ENCODE peak calls at places on chromosomes 6 and 20, in nine cellular contexts. Q, E, A, N, O, V, S, J and P are unnamed samples.
A peak's percentile ranks its signal among the peaks of the same experiment; 100 is the strongest.

GRCh38 chr6:111250743-111251406 is 163.6 kb downstream of the SLC16A10 start:
- DNase-seq in Q (no peak), E (no peak), A (no peak), N (no peak), O (no peak), V (no peak), S (no peak), J (no peak), P (no peak)

GRCh38 chr6:88008821-88009220 is 38.8 kb upstream of the SPACA1 start:
- DNase-seq in Q (no peak), E (no peak), A (no peak), N (no peak), O (no peak), V (no peak), S (no peak), J (no peak), P (peak; percentile 38)

GRCh38 chr6:128919831-128920230 is 36.9 kb downstream of the LAMA2 start:
- DNase-seq in Q (no peak), E (no peak), A (no peak), N (no peak), O (no peak), V (no peak), S (no peak), J (no peak), P (no peak)

GRCh38 chr6:96939019-96939805 is 14.7 kb downstream of the KLHL32 start:
- DNase-seq in Q (no peak), E (peak; percentile 25), A (peak; percentile 21), N (no peak), O (peak; percentile 64), V (no peak), S (no peak), J (no peak), P (peak; percentile 88)

GRCh38 chr20:47252879-47253307 is 103.6 kb downstream of the ZMYND8 start:
- DNase-seq in Q (peak; percentile 24), E (no peak), A (no peak), N (no peak), O (no peak), V (no peak), S (no peak), J (no peak), P (no peak)

GRCh38 chr20:7667194-7667593 is 273.1 kb downstream of the HAO1 start:
- DNase-seq in Q (no peak), E (no peak), A (no peak), N (no peak), O (peak; percentile 43), V (no peak), S (no peak), J (no peak), P (peak; percentile 90)

GRCh38 chr20:62439218-62439617 is 11.9 kb upstream of the RBBP8NL start:
- DNase-seq in Q (no peak), E (no peak), A (no peak), N (no peak), O (no peak), V (no peak), S (peak; percentile 34), J (no peak), P (no peak)

GRCh38 chr6:99022039-99022609 is 74.4 kb upstream of the FBXL4 start:
- DNase-seq in Q (no peak), E (no peak), A (no peak), N (peak; percentile 9), O (no peak), V (no peak), S (no peak), J (no peak), P (no peak)

GRCh38 chr6:19587238-19587942 is 249.8 kb upstream of the ID4 start:
- DNase-seq in Q (no peak), E (no peak), A (no peak), N (no peak), O (no peak), V (no peak), S (peak; percentile 85), J (no peak), P (no peak)

GRCh38 chr6:52672422-52673025 is 1.6 kb downstream of the TMEM14A start:
- DNase-seq in Q (peak; percentile 82), E (no peak), A (no peak), N (no peak), O (no peak), V (no peak), S (no peak), J (no peak), P (peak; percentile 86)

GRCh38 chr6:20703049-20703448 is 168.8 kb downstream of the CDKAL1 start:
- DNase-seq in Q (no peak), E (no peak), A (no peak), N (no peak), O (no peak), V (no peak), S (no peak), J (no peak), P (no peak)

GRCh38 chr20:44733341-44734069 is 12.2 kb upstream of the KCNK15 start:
- DNase-seq in Q (peak; percentile 70), E (peak; percentile 76), A (peak; percentile 71), N (peak; percentile 69), O (peak; percentile 81), V (peak; percentile 77), S (peak; percentile 68), J (peak; percentile 68), P (peak; percentile 54)

GRCh38 chr6:100202417-100203194 is 208.6 kb upstream of the MCHR2 start:
- DNase-seq in Q (no peak), E (no peak), A (no peak), N (no peak), O (peak; percentile 94), V (no peak), S (no peak), J (no peak), P (peak; percentile 89)

GRCh38 chr6:4300917-4301316 is 165.5 kb upstream of the ECI2 start:
- DNase-seq in Q (no peak), E (no peak), A (no peak), N (no peak), O (no peak), V (no peak), S (no peak), J (no peak), P (no peak)

GRCh38 chr6:15066433-15067337 is 179.2 kb upstream of the JARID2 start:
- DNase-seq in Q (no peak), E (peak; percentile 28), A (no peak), N (peak; percentile 54), O (peak; percentile 76), V (peak; percentile 75), S (no peak), J (no peak), P (peak; percentile 98)

DNA sequence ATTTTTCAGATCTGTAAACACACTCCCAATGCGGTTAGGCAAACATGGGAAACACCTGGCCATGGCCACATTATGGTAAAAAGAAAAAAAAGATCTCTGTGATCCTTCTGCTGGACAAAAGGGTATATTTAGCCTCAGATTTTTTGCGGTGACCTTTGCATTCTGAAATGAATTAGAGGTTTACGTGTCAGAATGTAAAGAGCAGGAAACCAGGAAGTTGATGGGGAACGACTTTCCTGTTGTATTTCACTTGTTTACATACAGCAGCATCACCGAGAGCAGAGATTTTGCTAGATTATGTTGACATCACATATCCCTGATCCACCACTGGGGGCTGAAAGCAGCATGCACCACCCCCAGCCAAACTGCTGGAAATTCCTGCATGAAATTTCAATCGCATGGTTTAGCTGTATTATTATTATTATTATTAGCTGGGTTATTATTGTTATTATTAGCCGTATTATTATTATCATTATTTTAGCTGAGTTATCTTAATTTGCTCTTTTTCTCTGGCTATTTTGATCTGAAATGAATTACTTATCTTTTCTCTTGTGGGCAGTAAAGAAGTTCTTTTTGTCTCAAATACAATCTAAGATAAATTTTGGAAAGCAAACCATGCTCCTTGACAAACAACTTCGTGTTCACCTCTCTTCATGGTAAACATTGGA is 189.4 kb downstream of the ZFP64 start:
- DNase-seq in Q (no peak), E (no peak), A (peak; percentile 54), N (no peak), O (peak; percentile 24), V (no peak), S (peak; percentile 25), J (no peak), P (no peak)
- TF ChIP-seq CTCF in Q (no peak), E (no peak), A (peak; percentile 20), N (no peak), O (peak; percentile 12), V (no peak), S (peak; percentile 34), J (no peak), P (no peak)

DNA sequence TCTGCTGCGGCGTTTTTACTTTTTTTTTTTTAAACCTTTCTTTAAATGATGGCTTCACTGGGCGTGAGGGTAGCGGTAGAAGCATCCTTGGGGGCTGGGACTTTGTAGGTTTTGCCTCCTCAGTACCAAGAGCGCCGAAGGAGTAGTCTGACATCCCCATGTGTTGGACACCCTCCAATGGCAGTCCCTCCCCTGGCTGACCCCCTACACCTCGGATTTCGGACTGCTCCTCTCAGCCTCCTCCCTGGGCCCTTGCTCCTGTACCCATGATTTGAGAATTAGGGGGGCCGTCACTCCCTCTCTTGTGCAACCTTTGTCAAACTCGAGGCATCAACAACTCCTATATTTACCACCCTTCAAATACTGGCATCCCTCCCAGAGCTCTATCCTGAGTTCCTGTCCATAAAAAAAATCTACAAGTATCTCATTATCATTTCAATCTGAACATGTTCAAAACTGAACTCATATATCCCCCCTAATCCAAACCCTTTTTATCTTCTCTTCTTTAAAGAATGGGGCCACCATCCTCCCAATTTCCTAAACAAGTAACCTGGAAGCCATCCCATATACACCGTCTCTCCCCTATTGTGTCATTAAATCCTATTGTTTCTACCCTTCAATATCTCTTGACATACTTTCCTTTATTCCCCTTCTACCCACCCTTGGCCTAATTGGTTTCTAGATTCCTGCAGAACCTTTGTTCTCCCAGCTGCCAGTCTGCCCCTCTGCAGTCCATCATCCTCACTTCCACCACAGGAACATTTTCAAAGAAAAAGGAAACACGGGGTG is 1.2 kb upstream of the ARFGEF3 start:
- DNase-seq in Q (no peak), E (no peak), A (no peak), N (no peak), O (no peak), V (no peak), S (no peak), J (no peak), P (no peak)
- H3K4me3 ChIP-seq in Q (no peak overlapping the region), E (no peak overlapping the region), A (no peak overlapping the region), N (no peak overlapping the region), O (no peak overlapping the region), V (peak overlapping the region; percentile 59), S (no peak overlapping the region), J (no peak overlapping the region), P (no peak overlapping the region)

GRCh38 chr6:2913621-2914317 is 10.7 kb upstream of the SERPINB9 start:
- DNase-seq in Q (no peak), E (no peak), A (no peak), N (no peak), O (no peak), V (peak; percentile 21), S (no peak), J (no peak), P (no peak)
- TF ChIP-seq CTCF in Q (no peak), E (no peak), A (no peak), N (no peak), O (no peak), V (no peak), S (no peak), J (no peak), P (no peak)

DNA sequence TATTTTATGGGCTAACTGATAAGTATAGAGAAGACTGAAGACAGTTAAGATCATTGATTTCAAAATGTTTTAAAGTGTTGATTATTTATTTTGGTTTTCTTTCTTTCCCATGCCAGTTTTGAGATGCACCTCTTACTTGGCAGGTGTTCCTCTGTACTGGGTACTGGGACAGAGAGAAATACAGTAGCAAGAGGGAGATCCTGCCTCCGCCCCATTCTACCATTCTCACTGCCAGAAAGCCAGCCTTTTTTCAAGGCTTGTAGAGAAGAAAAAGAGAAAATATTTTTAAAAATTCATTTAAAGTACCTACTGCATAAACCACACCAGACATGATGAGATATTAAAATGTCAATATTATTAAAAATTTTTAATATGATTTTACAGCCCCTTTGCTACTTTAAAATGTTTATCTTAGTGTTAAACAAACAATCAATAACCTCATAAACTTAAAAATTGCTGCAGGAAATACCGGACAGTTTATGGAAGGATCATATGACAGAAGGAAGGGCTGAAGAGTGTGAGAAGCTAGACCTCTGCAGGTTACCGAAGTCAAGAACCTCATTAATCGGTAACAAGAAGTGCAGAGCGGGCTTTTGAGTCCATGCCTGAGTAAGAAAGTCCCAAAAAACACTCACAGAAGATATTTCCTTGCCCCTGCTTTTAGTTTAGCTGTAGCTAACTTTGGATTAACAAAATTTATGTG is 117.8 kb upstream of the ESR1 start:
- DNase-seq in Q (no peak), E (no peak), A (no peak), N (no peak), O (no peak), V (no peak), S (no peak), J (no peak), P (no peak)
- H3K4me3 ChIP-seq in Q (no peak overlapping the region), E (no peak overlapping the region), A (no peak overlapping the region), N (peak overlapping the region; percentile 47), O (no peak overlapping the region), V (peak overlapping the region; percentile 30), S (no peak overlapping the region), J (no peak overlapping the region), P (no peak overlapping the region)